ENCODE peak calls at places on chromosomes 1 and 21, in four cellular contexts. S, M, H and Z are unnamed samples.

GRCh38 chr21:34812510-34813265 is 143.9 kb downstream of the CLIC6 start:
- DNase-seq in S (no peak), M (peak), H (no peak), Z (peak)

GRCh38 chr1:162342452-162342983 is 34.1 kb downstream of the SPATA46 start:
- DNase-seq in S (no peak), M (no peak), H (no peak), Z (no peak)

GRCh38 chr21:26840912-26841311 is 4.3 kb downstream of the ADAMTS1 start:
- DNase-seq in S (no peak), M (no peak), H (no peak), Z (no peak)

GRCh38 chr1:108200627-108201106 is 524 bp upstream of the SLC25A24 start:
- DNase-seq in S (peak), M (peak), H (no peak), Z (peak)

GRCh38 chr1:215201301-215201700 is 118.8 kb downstream of the KCNK2 start:
- DNase-seq in S (no peak), M (no peak), H (no peak), Z (no peak)

GRCh38 chr21:35266546-35266945 is 217.4 kb upstream of the RUNX1 start:
- DNase-seq in S (no peak), M (no peak), H (no peak), Z (no peak)

GRCh38 chr1:185406006-185406974 is 89.2 kb upstream of the IVNS1ABP start:
- DNase-seq in S (no peak), M (no peak), H (no peak), Z (no peak)

GRCh38 chr1:183443466-183443865 is 25.3 kb upstream of the NMNAT2 start:
- DNase-seq in S (no peak), M (no peak), H (no peak), Z (no peak)

GRCh38 chr1:91747666-91748065 is 138.3 kb downstream of the TGFBR3 start:
- DNase-seq in S (no peak), M (no peak), H (no peak), Z (no peak)

GRCh38 chr1:245942861-245943260 is 564.2 kb downstream of the SMYD3 start:
- DNase-seq in S (no peak), M (no peak), H (no peak), Z (no peak)

GRCh38 chr1:150150511-150151021 is 850 bp downstream of the PLEKHO1 start:
- DNase-seq in S (peak), M (no peak), H (no peak), Z (peak)

GRCh38 chr1:114094303-114094663 is 59.4 kb downstream of the SYT6 start:
- DNase-seq in S (no peak), M (no peak), H (no peak), Z (no peak)

GRCh38 chr1:10479276-10479675 is 4.5 kb downstream of the PEX14 start:
- DNase-seq in S (no peak), M (no peak), H (no peak), Z (no peak)

GRCh38 chr1:76764638-76765572 is 102.4 kb upstream of the ST6GALNAC5 start:
- DNase-seq in S (no peak), M (no peak), H (no peak), Z (peak)

GRCh38 chr1:87872189-87872588 is 543.5 kb downstream of the LMO4 start:
- DNase-seq in S (no peak), M (no peak), H (no peak), Z (no peak)

GRCh38 chr1:12438349-12438924 is 179.6 kb downstream of the DHRS3 start:
- DNase-seq in S (no peak), M (no peak), H (peak), Z (no peak)

GRCh38 chr21:14737922-14738321 is 191.8 kb upstream of the SAMSN1 start:
- DNase-seq in S (peak), M (peak), H (no peak), Z (peak)

GRCh38 chr21:46427516-46427915 is 31.2 kb upstream of the DIP2A start:
- DNase-seq in S (no peak), M (no peak), H (no peak), Z (no peak)

GRCh38 chr1:116769561-116769977 is 15.3 kb downstream of the CD2 start:
- DNase-seq in S (no peak), M (no peak), H (peak), Z (no peak)

GRCh38 chr1:43302721-43303476 is 2.1 kb downstream of the TIE1 start:
- DNase-seq in S (no peak), M (peak), H (no peak), Z (no peak)

GRCh38 chr1:117607471-117607870 is 1.6 kb downstream of the TENT5C start:
- DNase-seq in S (no peak), M (no peak), H (no peak), Z (no peak)

GRCh38 chr1:231053493-231054162 is 13.6 kb upstream of the FAM89A start:
- DNase-seq in S (no peak), M (peak), H (peak), Z (no peak)

GRCh38 chr21:32516729-32517649 is 68.3 kb downstream of the TCP10L start:
- DNase-seq in S (no peak), M (no peak), H (no peak), Z (no peak)

GRCh38 chr1:94608852-94609570 is 67.5 kb upstream of the F3 start:
- DNase-seq in S (no peak), M (no peak), H (no peak), Z (no peak)

GRCh38 chr1:227887697-227888403 is 59.9 kb downstream of the WNT9A start:
- DNase-seq in S (no peak), M (no peak), H (no peak), Z (no peak)

GRCh38 chr1:13945856-13946255 is 245.9 kb downstream of the PRDM2 start:
- DNase-seq in S (no peak), M (no peak), H (no peak), Z (no peak)

GRCh38 chr1:157034137-157034800 is 11.3 kb downstream of the ARHGEF11 start:
- DNase-seq in S (no peak), M (peak), H (no peak), Z (no peak)
- TF ChIP-seq FOXK2 in S (no peak), M (no peak), H (no peak), Z (no peak)

DNA sequence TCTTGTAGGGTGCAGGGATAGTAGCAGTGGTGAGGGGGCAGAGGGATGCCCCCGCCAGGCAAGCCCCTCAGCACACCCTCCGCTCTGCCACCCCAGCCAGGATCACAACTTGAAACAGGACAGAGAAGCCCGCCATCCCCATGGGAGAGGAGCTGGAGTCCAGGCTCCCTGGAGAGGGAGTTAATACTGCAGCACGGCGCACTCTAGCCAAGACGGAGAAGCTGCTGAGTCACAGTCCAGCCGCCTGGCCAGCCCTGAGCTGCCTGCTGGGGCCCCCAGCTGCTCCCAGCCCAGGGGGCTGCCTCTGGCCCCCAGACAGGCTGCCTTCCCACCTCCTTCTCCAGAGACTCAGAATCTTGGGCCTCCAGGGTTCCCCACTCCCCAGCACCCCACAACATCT is 87.2 kb downstream of the SYT2 start:
- DNase-seq in S (peak), M (no peak), H (no peak), Z (no peak)
- TF ChIP-seq FOXK2 in S (no peak), M (no peak), H (no peak), Z (no peak)

GRCh38 chr1:226091461-226091860 is 28.9 kb downstream of the H3-3A start:
- DNase-seq in S (no peak), M (no peak), H (no peak), Z (no peak)
- TF ChIP-seq FOXK2 in S (no peak), M (no peak), H (no peak), Z (no peak)

DNA sequence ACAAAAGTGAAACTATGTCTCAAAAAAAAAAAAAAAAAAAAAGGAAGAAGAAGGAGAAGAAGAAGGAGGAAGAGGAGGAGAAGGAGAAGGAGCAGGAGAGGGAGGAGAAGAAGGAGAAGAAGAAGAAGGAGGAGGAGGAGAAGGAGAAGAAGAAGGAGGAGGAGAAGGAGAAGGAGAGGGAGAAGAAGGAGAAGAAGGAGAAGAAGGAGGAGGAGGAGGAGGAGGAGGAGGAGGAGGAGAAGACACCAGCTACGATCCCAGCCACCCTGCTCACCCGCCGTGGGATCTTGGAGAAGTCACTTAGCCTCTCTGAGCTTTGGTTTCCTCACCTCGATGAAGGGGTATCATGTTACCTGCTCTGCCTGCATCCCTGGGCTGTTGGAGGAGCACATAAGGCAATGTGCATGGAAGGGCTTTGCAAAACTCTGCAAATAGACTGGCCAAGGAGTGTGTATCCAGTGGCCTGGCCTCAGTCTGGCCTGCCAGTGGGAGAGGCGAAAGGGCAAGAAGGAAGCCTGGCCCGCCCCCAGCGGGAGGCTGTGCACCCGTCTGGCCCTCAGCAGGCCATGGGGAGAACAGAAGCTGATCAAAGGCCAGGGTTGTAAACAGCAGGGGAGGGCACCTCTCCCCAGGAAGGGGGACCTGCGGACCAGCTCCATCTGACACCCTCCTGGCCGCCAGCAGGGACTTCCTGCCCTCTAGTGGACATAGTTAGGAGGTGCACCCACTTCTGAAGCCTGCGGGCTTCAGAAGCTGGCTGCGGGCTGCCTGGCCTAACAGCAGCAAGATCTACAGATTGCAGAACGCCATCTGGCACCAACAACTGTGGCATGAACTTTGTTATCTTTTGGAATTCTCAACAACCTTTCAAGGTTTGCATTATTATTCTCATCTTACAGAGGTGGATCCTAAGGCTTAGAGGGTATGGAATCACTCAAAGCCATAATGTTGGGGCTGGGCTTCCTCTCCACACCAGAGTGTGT is 19.2 kb upstream of the CDK18 start:
- DNase-seq in S (peak), M (peak), H (no peak), Z (peak)
- TF ChIP-seq FOXK2 in S (peak), M (peak), H (no peak), Z (no peak)